ENCODE peak calls at places on chromosomes 12 and 14, in nine cellular contexts. R is thoracic aorta, W is transverse colon, C is Panc1, T is nephron progenitor cell, H is gastrocnemius medialis, J is foreskin fibroblast, Z is fibroblast of pulmonary artery, O is retinal pigment epithelial cell. U is an unnamed sample.
A peak's percentile ranks its signal among the peaks of the same experiment; 100 is the strongest.

GRCh38 chr12:106415134-106415533 is 57.6 kb downstream of the POLR3B start:
- DNase-seq in R (no peak), W (no peak), C (no peak), T (no peak), H (no peak), J (peak; percentile 70), Z (peak; percentile 58), O (no peak), U (peak; percentile 53)

GRCh38 chr12:96878704-96879103 is 28.4 kb upstream of the NEDD1 start:
- DNase-seq in R (no peak), W (no peak), C (no peak), T (no peak), H (no peak), J (no peak), Z (peak; percentile 74), O (peak; percentile 41), U (no peak)

GRCh38 chr14:75831455-75831854 is 150.3 kb downstream of the TGFB3 start:
- DNase-seq in R (no peak), W (peak; percentile 68), C (no peak), T (no peak), H (peak; percentile 37), J (peak; percentile 72), Z (peak; percentile 70), O (no peak), U (no peak)

GRCh38 chr12:124862768-124863408 is 776 bp downstream of the SCARB1 start:
- DNase-seq in R (no peak), W (peak; percentile 37), C (no peak), T (no peak), H (no peak), J (no peak), Z (peak; percentile 21), O (peak; percentile 46), U (no peak)

GRCh38 chr14:81435578-81436295 is 35.6 kb upstream of the STON2 start:
- DNase-seq in R (no peak), W (peak; percentile 42), C (no peak), T (peak; percentile 70), H (peak; percentile 54), J (no peak), Z (peak; percentile 11), O (no peak), U (peak; percentile 49)

GRCh38 chr12:120199595-120200306 is 1.2 kb downstream of the RPLP0 start:
- DNase-seq in R (no peak), W (no peak), C (no peak), T (no peak), H (peak; percentile 89), J (peak; percentile 55), Z (peak; percentile 95), O (peak; percentile 39), U (no peak)

GRCh38 chr12:111404362-111405148 is 1.2 kb upstream of the SH2B3 start:
- DNase-seq in R (no peak), W (no peak), C (no peak), T (peak; percentile 33), H (peak; percentile 23), J (no peak), Z (peak; percentile 39), O (no peak), U (peak; percentile 87)

GRCh38 chr14:40197344-40197743 is 765.1 kb upstream of the FBXO33 start:
- DNase-seq in R (no peak), W (no peak), C (no peak), T (no peak), H (no peak), J (no peak), Z (no peak), O (no peak), U (no peak)

GRCh38 chr12:113040722-113041168 is 15.8 kb upstream of the DTX1 start:
- DNase-seq in R (peak; percentile 38), W (peak; percentile 41), C (no peak), T (no peak), H (peak; percentile 83), J (peak; percentile 85), Z (peak; percentile 99), O (peak; percentile 55), U (peak; percentile 95)

GRCh38 chr12:114347861-114348260 is 58.1 kb downstream of the TBX5 start:
- DNase-seq in R (no peak), W (no peak), C (no peak), T (no peak), H (no peak), J (no peak), Z (no peak), O (no peak), U (no peak)

GRCh38 chr14:56482306-56482705 is 97.3 kb upstream of the TMEM260 start:
- DNase-seq in R (no peak), W (no peak), C (no peak), T (peak; percentile 49), H (no peak), J (no peak), Z (peak; percentile 57), O (no peak), U (no peak)
- TF ChIP-seq CTCF in R (no peak), W (no peak), C (peak; percentile 27), T (peak; percentile 52), H (no peak), J (peak; percentile 2), Z (peak; percentile 37), O (peak; percentile 23), U (peak; percentile 43)

DNA sequence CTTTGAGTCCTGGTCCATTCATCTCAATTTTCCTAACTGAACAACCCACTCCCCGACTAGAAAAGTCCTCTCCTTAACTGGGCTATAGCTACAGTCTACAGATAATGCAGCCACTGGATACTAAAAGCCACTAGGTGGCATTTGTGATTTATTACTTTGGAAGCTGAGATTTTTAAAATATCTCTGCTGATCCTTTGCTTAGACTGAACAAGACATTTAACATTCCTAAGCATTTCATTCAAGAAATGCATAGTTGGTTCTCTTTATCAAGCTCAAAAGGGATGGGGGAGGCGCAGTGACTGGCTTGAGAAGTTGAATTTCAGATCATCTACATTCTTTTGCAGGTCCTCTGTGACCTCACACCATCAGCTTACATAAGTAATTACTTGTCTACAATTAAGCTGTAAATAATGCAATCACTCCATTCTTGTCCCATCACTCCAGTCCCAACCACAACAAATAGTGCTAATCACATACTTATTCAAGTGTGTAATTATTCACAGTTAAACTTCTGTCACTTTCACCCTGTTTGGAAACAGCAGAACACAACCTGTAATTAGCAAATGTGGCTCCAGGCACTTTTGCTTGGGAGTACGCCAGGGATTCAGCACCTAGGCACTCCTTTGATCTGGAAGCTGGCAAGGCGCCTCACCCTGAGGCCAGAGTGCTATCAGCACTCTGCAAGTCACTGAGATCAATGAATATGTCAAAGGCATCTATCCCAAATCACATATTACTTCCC is 203.5 kb downstream of the NOVA1 start:
- DNase-seq in R (no peak), W (peak; percentile 20), C (peak; percentile 12), T (no peak), H (no peak), J (peak; percentile 0), Z (peak; percentile 69), O (peak; percentile 43), U (no peak)
- TF ChIP-seq CTCF in R (peak; percentile 29), W (peak; percentile 12), C (peak; percentile 18), T (no peak), H (no peak), J (no peak), Z (peak; percentile 60), O (peak; percentile 64), U (peak; percentile 52)

GRCh38 chr12:2187195-2187963 is 134.6 kb downstream of the CACNA1C start:
- DNase-seq in R (no peak), W (no peak), C (no peak), T (no peak), H (no peak), J (no peak), Z (no peak), O (no peak), U (no peak)

GRCh38 chr12:2180737-2181082 is 127.9 kb downstream of the CACNA1C start:
- DNase-seq in R (no peak), W (no peak), C (no peak), T (no peak), H (no peak), J (no peak), Z (no peak), O (no peak), U (no peak)

GRCh38 chr12:2179953-2180736 is 127.4 kb downstream of the CACNA1C start:
- DNase-seq in R (peak; percentile 71), W (peak; percentile 62), C (no peak), T (no peak), H (peak; percentile 45), J (peak; percentile 94), Z (peak; percentile 92), O (no peak), U (no peak)

GRCh38 chr12:2185751-2186341 is 133.1 kb downstream of the CACNA1C start:
- DNase-seq in R (no peak), W (no peak), C (no peak), T (no peak), H (no peak), J (no peak), Z (no peak), O (no peak), U (no peak)

GRCh38 chr12:2183556-2184541 is 131.1 kb downstream of the CACNA1C start:
- DNase-seq in R (no peak), W (no peak), C (no peak), T (no peak), H (no peak), J (peak; percentile 75), Z (peak; percentile 40), O (no peak), U (no peak)
- TF ChIP-seq CTCF in R (no peak), W (peak; percentile 20), C (no peak), T (no peak), H (no peak), J (peak; percentile 59), Z (peak; percentile 36), O (peak; percentile 36), U (peak; percentile 38)

GRCh38 chr14:48582938-48583337 is 907.5 kb upstream of the MDGA2 start:
- DNase-seq in R (no peak), W (no peak), C (no peak), T (no peak), H (no peak), J (no peak), Z (no peak), O (no peak), U (no peak)

GRCh38 chr14:48575772-48576171 is 900.4 kb upstream of the MDGA2 start:
- DNase-seq in R (no peak), W (no peak), C (no peak), T (no peak), H (no peak), J (no peak), Z (no peak), O (no peak), U (no peak)

GRCh38 chr14:48584031-48584430 is 908.6 kb upstream of the MDGA2 start:
- DNase-seq in R (no peak), W (no peak), C (no peak), T (no peak), H (no peak), J (no peak), Z (peak; percentile 12), O (no peak), U (no peak)

GRCh38 chr14:48586099-48586498 is 910.7 kb upstream of the MDGA2 start:
- DNase-seq in R (no peak), W (no peak), C (no peak), T (no peak), H (no peak), J (no peak), Z (no peak), O (no peak), U (no peak)

GRCh38 chr14:48580692-48581091 is 905.3 kb upstream of the MDGA2 start:
- DNase-seq in R (no peak), W (no peak), C (no peak), T (no peak), H (no peak), J (no peak), Z (no peak), O (no peak), U (no peak)
- TF ChIP-seq CTCF in R (no peak), W (no peak), C (no peak), T (no peak), H (no peak), J (no peak), Z (no peak), O (no peak), U (no peak)

GRCh38 chr14:64541261-64541970 is 875 bp downstream of the HSPA2 start:
- DNase-seq in R (no peak), W (peak; percentile 30), C (no peak), T (no peak), H (peak; percentile 44), J (no peak), Z (no peak), O (no peak), U (no peak)
- TF ChIP-seq CTCF in R (no peak), W (no peak), C (no peak), T (no peak), H (no peak), J (no peak), Z (no peak), O (no peak), U (no peak)

U was measured in epithelial cell of proximal tubule.